ENCODE peak calls at places on chromosomes 5 and 9, in six cellular contexts. One of them, this sample, is unnamed.

GRCh38 chr9:89384783-89385182 is 66.5 kb downstream of the SECISBP2 start:
- DNase-seq in breast epithelium: no peak
- DNase-seq in lower leg skin: no peak
- DNase-seq in ovary: no peak
- DNase-seq in GM10248: no peak
- DNase-seq in colonic mucosa: no peak
- DNase-seq in this sample: no peak

GRCh38 chr5:10678236-10678635 is 82.8 kb downstream of the DAP start:
- DNase-seq in colonic mucosa: no peak
- DNase-seq in lower leg skin: no peak
- DNase-seq in GM10248: no peak
- DNase-seq in breast epithelium: peak
- DNase-seq in ovary: no peak
- DNase-seq in this sample: no peak

GRCh38 chr5:119578937-119579336 is 50.4 kb upstream of the FAM170A start:
- DNase-seq in lower leg skin: no peak
- DNase-seq in breast epithelium: no peak
- DNase-seq in ovary: no peak
- DNase-seq in GM10248: peak
- DNase-seq in colonic mucosa: no peak
- DNase-seq in this sample: no peak

GRCh38 chr9:93557366-93558137 is 18.8 kb upstream of the PHF2 start:
- DNase-seq in ovary: no peak
- DNase-seq in lower leg skin: no peak
- DNase-seq in breast epithelium: no peak
- DNase-seq in GM10248: no peak
- DNase-seq in colonic mucosa: no peak
- DNase-seq in this sample: no peak

GRCh38 chr9:128022886-128023285 is 42.1 kb upstream of the EEIG1 start:
- DNase-seq in lower leg skin: no peak
- DNase-seq in colonic mucosa: no peak
- DNase-seq in GM10248: peak
- DNase-seq in breast epithelium: no peak
- DNase-seq in ovary: no peak
- DNase-seq in this sample: no peak

GRCh38 chr5:137566780-137567179 is 67.7 kb upstream of the SPOCK1 start:
- DNase-seq in colonic mucosa: no peak
- DNase-seq in GM10248: no peak
- DNase-seq in ovary: no peak
- DNase-seq in breast epithelium: no peak
- DNase-seq in lower leg skin: no peak
- DNase-seq in this sample: no peak

GRCh38 chr5:168714046-168714445 is 134.9 kb upstream of the PANK3 start:
- DNase-seq in breast epithelium: no peak
- DNase-seq in GM10248: no peak
- DNase-seq in lower leg skin: no peak
- DNase-seq in ovary: no peak
- DNase-seq in colonic mucosa: no peak
- DNase-seq in this sample: no peak

GRCh38 chr9:105114956-105115728 is 129.3 kb upstream of the SLC44A1 start:
- DNase-seq in breast epithelium: no peak
- DNase-seq in colonic mucosa: peak
- DNase-seq in ovary: no peak
- DNase-seq in lower leg skin: peak
- DNase-seq in GM10248: no peak
- DNase-seq in this sample: no peak

GRCh38 chr9:95103385-95104087 is 214.0 kb downstream of the FANCC start:
- DNase-seq in breast epithelium: no peak
- DNase-seq in GM10248: no peak
- DNase-seq in ovary: no peak
- DNase-seq in lower leg skin: no peak
- DNase-seq in colonic mucosa: no peak
- DNase-seq in this sample: no peak

DNA sequence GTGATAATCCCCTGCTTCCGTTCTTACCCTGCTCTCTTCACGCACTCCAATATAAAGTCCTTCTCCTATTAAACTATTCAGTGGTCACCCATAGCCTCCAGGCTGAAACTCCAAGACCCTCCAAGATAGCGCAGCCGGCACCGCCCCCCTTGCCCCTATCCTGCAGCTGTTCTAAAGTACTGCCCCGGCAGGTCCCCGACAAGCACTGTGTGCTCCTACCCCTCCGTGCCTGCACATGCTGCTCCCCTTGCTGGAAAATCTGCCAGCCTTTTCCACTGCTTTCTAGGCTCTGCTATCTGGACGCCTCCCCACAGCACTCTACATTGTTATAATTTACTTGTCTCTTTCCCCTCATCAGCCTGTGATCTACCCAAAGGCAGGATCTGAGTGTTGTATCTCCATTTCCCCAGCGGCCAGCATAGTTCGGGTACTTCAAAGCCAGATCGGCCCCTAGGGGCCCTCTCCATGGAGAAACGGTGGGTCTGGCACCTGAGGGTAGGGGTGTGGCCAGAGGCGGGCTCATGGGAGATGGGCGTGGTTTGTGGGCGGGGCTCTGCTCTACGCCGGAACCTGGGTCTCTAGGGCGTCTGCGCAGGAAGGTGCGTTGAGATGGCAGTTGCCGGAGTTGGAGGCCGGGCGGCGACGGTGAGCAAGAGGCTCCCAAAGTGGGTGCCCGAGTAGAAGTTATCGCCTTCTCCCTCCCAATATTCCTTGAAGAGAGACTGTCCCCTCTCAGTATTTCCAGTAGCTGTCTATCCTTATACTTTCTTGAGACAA is 83.5 kb upstream of the RUSC2 start:
- DNase-seq in GM10248: peak
- DNase-seq in ovary: peak
- DNase-seq in breast epithelium: no peak
- DNase-seq in lower leg skin: peak
- DNase-seq in colonic mucosa: peak
- DNase-seq in this sample: no peak
- TF ChIP-seq CTCF in GM10248: no peak
- TF ChIP-seq CTCF in ovary: no peak
- TF ChIP-seq CTCF in breast epithelium: no peak
- TF ChIP-seq CTCF in lower leg skin: no peak
- TF ChIP-seq CTCF in colonic mucosa: no peak
- TF ChIP-seq CTCF in this sample: no peak

DNA sequence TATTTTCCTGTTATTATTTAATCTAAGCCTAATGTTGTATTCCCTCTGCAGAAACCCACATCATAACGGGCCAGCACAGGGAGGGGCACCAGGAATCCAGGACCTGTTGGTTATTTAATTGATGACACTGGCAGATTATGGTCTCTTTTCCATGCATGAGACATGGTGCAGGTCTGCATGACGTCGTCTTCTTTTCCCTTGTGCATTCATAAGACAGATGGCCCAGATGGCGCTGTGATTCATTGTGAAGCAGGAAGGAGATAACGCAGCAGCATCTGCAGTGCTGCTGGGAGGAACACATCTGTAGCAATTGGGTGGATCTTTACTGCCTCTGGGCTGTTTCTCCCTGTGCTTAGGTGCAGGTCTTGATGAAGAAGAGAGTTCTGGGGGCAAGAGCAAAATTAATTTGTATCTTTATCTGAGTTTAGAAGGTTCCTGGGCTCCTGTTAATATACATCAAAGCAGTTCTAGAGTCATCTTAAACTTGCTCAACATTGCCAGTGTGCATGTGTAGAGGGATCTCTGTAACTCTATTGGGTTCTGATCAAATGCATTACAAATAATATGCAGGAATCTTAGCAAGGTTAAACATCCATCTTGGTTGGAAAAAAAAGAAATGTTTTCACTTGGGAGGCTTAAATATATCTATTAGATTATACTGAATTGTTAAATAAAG is 176.1 kb downstream of the PCSK1 start:
- DNase-seq in ovary: no peak
- DNase-seq in lower leg skin: no peak
- DNase-seq in breast epithelium: no peak
- DNase-seq in colonic mucosa: peak
- DNase-seq in GM10248: no peak
- DNase-seq in this sample: no peak
- TF ChIP-seq CTCF in ovary: no peak
- TF ChIP-seq CTCF in lower leg skin: no peak
- TF ChIP-seq CTCF in breast epithelium: no peak
- TF ChIP-seq CTCF in colonic mucosa: no peak
- TF ChIP-seq CTCF in GM10248: no peak
- TF ChIP-seq CTCF in this sample: no peak

GRCh38 chr5:110785356-110785755 is 46.5 kb downstream of the SLC25A46 start:
- DNase-seq in colonic mucosa: no peak
- DNase-seq in lower leg skin: no peak
- DNase-seq in breast epithelium: no peak
- DNase-seq in GM10248: no peak
- DNase-seq in ovary: no peak
- DNase-seq in this sample: no peak

GRCh38 chr5:110784901-110785300 is 46.1 kb downstream of the SLC25A46 start:
- DNase-seq in lower leg skin: no peak
- DNase-seq in GM10248: no peak
- DNase-seq in colonic mucosa: no peak
- DNase-seq in ovary: no peak
- DNase-seq in breast epithelium: no peak
- DNase-seq in this sample: no peak

DNA sequence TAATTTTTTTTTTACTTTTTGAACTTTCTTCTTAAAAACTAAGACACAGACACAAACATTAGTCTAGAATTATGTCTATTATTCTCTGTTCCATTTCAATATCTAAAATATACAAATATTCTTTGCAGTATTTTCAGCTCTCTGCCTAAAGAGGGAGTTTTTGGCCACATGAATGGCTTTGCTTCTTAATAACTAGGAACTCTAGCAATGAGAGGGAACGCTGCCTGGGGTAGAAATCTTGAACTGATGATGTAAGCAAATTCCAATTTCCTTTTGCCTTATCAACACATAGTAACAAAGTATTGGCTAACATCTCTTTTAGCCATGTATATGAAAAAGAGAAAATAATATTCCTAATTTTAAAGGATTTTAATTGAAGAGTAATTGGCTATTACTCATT is 51.9 kb downstream of the SLC25A46 start:
- DNase-seq in colonic mucosa: no peak
- DNase-seq in ovary: no peak
- DNase-seq in GM10248: no peak
- DNase-seq in breast epithelium: no peak
- DNase-seq in lower leg skin: no peak
- DNase-seq in this sample: no peak
- TF ChIP-seq CTCF in colonic mucosa: no peak
- TF ChIP-seq CTCF in ovary: no peak
- TF ChIP-seq CTCF in GM10248: no peak
- TF ChIP-seq CTCF in breast epithelium: no peak
- TF ChIP-seq CTCF in lower leg skin: no peak
- TF ChIP-seq CTCF in this sample: no peak

GRCh38 chr9:123548749-123549545 is 192.9 kb downstream of the CRB2 start:
- DNase-seq in lower leg skin: no peak
- DNase-seq in breast epithelium: no peak
- DNase-seq in colonic mucosa: no peak
- DNase-seq in ovary: no peak
- DNase-seq in GM10248: peak
- DNase-seq in this sample: no peak

GRCh38 chr9:123551636-123552203 is 195.7 kb downstream of the CRB2 start:
- DNase-seq in ovary: no peak
- DNase-seq in colonic mucosa: no peak
- DNase-seq in GM10248: no peak
- DNase-seq in breast epithelium: no peak
- DNase-seq in lower leg skin: no peak
- DNase-seq in this sample: no peak

GRCh38 chr9:123552530-123552929 is 196.5 kb downstream of the CRB2 start:
- DNase-seq in breast epithelium: no peak
- DNase-seq in lower leg skin: no peak
- DNase-seq in ovary: no peak
- DNase-seq in colonic mucosa: no peak
- DNase-seq in GM10248: no peak
- DNase-seq in this sample: no peak

GRCh38 chr9:123550797-123551196 is 194.8 kb downstream of the CRB2 start:
- DNase-seq in breast epithelium: no peak
- DNase-seq in GM10248: no peak
- DNase-seq in colonic mucosa: no peak
- DNase-seq in ovary: no peak
- DNase-seq in lower leg skin: no peak
- DNase-seq in this sample: no peak

DNA sequence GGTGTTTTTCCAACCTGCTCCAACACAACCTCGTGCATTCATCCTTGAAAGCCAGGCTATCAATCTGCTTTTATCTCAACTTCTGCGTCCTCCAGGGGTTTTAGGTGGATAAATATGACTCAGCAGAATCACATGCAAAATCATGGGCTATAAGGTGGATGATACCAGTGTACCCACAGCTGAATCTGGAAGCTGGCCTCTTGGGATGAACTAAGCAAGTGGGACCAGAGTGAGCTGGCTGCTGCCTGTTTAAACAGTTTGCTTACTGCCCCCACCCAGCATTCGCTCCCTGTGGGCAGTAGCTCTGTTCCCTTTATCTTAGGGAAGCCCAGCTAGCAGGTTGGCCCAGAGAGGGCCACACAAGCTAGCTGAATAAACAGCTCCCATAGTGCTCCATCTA is 194.0 kb downstream of the CRB2 start:
- DNase-seq in GM10248: no peak
- DNase-seq in lower leg skin: no peak
- DNase-seq in colonic mucosa: no peak
- DNase-seq in ovary: no peak
- DNase-seq in breast epithelium: no peak
- DNase-seq in this sample: no peak
- TF ChIP-seq CTCF in GM10248: no peak
- TF ChIP-seq CTCF in lower leg skin: no peak
- TF ChIP-seq CTCF in colonic mucosa: no peak
- TF ChIP-seq CTCF in ovary: no peak
- TF ChIP-seq CTCF in breast epithelium: no peak
- TF ChIP-seq CTCF in this sample: no peak

DNA sequence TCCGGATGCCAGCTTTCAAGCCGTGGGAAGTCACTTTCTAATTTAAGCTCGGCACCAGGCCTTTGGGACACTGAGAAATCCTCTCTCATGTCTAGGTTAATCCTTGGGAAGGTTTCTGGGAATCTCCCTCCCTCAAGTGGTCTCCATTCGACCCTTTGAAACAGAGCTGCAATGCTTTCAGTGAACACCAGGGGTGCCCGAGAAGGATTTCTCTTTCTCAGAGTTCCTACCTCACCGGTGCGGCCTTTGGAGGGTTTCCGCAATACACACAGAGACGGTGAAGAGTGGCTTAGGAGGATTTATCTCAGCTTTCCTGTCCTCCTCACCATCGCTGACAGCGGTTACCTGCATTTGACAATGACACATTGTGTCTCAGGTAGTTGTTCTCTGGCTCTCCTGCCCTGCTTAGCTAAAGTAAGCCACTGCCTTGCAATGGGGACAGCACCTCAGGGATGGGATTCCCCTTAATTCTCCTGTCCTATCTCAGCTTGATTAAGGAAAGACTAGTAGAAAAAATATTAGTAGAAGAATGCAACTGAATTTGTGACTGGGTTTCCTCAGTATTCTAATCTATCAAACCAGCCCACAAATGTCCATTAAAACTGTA is 180.6 kb downstream of the GABRG2 start:
- DNase-seq in GM10248: no peak
- DNase-seq in lower leg skin: no peak
- DNase-seq in colonic mucosa: no peak
- DNase-seq in ovary: no peak
- DNase-seq in breast epithelium: no peak
- DNase-seq in this sample: no peak
- TF ChIP-seq CTCF in GM10248: no peak
- TF ChIP-seq CTCF in lower leg skin: no peak
- TF ChIP-seq CTCF in colonic mucosa: no peak
- TF ChIP-seq CTCF in ovary: no peak
- TF ChIP-seq CTCF in breast epithelium: no peak
- TF ChIP-seq CTCF in this sample: no peak